ENCODE peak calls at places on chromosomes 12 and 14, in five cellular contexts. One of them, this sample, is unnamed.

GRCh38 chr14:103496776-103497175 is 25.9 kb downstream of the CKB start:
- DNase-seq in SK-N-SH: no peak
- DNase-seq in A549: no peak
- DNase-seq in GM12878: no peak
- DNase-seq in HCT116: no peak
- DNase-seq in this sample: no peak

GRCh38 chr12:93415723-93416464 is 25.9 kb downstream of the UBE2N start:
- DNase-seq in A549: no peak
- DNase-seq in GM12878: no peak
- DNase-seq in HCT116: no peak
- DNase-seq in SK-N-SH: no peak
- DNase-seq in this sample: no peak

GRCh38 chr12:117069126-117069788 is 30.0 kb downstream of the TESC start:
- DNase-seq in SK-N-SH: no peak
- DNase-seq in HCT116: no peak
- DNase-seq in A549: no peak
- DNase-seq in GM12878: no peak
- DNase-seq in this sample: no peak

GRCh38 chr14:32682219-32682618 is 256.5 kb upstream of the NPAS3 start:
- DNase-seq in GM12878: no peak
- DNase-seq in HCT116: no peak
- DNase-seq in SK-N-SH: no peak
- DNase-seq in A549: no peak
- DNase-seq in this sample: no peak

GRCh38 chr14:74516451-74517155 is 23.0 kb downstream of the ISCA2 start:
- DNase-seq in HCT116: no peak
- DNase-seq in A549: no peak
- DNase-seq in SK-N-SH: no peak
- DNase-seq in GM12878: no peak
- DNase-seq in this sample: no peak

GRCh38 chr12:110846615-110847566 is at the start of gene CCDC63:
- DNase-seq in GM12878: no peak
- DNase-seq in A549: peak
- DNase-seq in SK-N-SH: peak
- DNase-seq in HCT116: peak
- DNase-seq in this sample: peak

GRCh38 chr14:68791078-68791983 is 1.5 kb downstream of the ZFP36L1 start:
- DNase-seq in HCT116: no peak
- DNase-seq in A549: no peak
- DNase-seq in SK-N-SH: no peak
- DNase-seq in GM12878: no peak
- DNase-seq in this sample: no peak

GRCh38 chr14:44369401-44370123 is 137.5 kb downstream of the FSCB start:
- DNase-seq in HCT116: no peak
- DNase-seq in A549: no peak
- DNase-seq in GM12878: no peak
- DNase-seq in SK-N-SH: no peak
- DNase-seq in this sample: no peak

GRCh38 chr14:68157971-68158371 is 338.4 kb downstream of the RAD51B start:
- DNase-seq in HCT116: no peak
- DNase-seq in SK-N-SH: no peak
- DNase-seq in GM12878: no peak
- DNase-seq in A549: no peak
- DNase-seq in this sample: no peak

GRCh38 chr14:24337144-24337823 is 2.4 kb upstream of the ADCY4 start:
- DNase-seq in GM12878: no peak
- DNase-seq in SK-N-SH: no peak
- DNase-seq in HCT116: no peak
- DNase-seq in A549: no peak
- DNase-seq in this sample: no peak

GRCh38 chr12:101875112-101875961 is 2.0 kb upstream of the DRAM1 start:
- DNase-seq in SK-N-SH: no peak
- DNase-seq in GM12878: no peak
- DNase-seq in A549: no peak
- DNase-seq in HCT116: no peak
- DNase-seq in this sample: no peak

GRCh38 chr12:124898200-124898950 is 16.1 kb downstream of the UBC start:
- DNase-seq in HCT116: no peak
- DNase-seq in A549: peak
- DNase-seq in SK-N-SH: peak
- DNase-seq in GM12878: no peak
- DNase-seq in this sample: no peak

GRCh38 chr14:66824251-66824650 is 316.3 kb downstream of the GPHN start:
- DNase-seq in A549: no peak
- DNase-seq in HCT116: no peak
- DNase-seq in SK-N-SH: no peak
- DNase-seq in GM12878: no peak
- DNase-seq in this sample: no peak

GRCh38 chr14:65949711-65950516 is 536.3 kb upstream of the CCDC196 start:
- DNase-seq in HCT116: peak
- DNase-seq in A549: no peak
- DNase-seq in SK-N-SH: no peak
- DNase-seq in GM12878: no peak
- DNase-seq in this sample: no peak

GRCh38 chr12:52247622-52248540 is 14.8 kb downstream of the KRT7 start:
- DNase-seq in HCT116: no peak
- DNase-seq in A549: no peak
- DNase-seq in GM12878: no peak
- DNase-seq in SK-N-SH: no peak
- DNase-seq in this sample: no peak

GRCh38 chr14:86625637-86626036 is 1095.7 kb downstream of the FLRT2 start:
- DNase-seq in HCT116: no peak
- DNase-seq in A549: no peak
- DNase-seq in GM12878: no peak
- DNase-seq in SK-N-SH: no peak
- DNase-seq in this sample: no peak

GRCh38 chr12:64053117-64053516 is 169.0 kb downstream of the KICS2 start:
- DNase-seq in A549: no peak
- DNase-seq in HCT116: no peak
- DNase-seq in GM12878: no peak
- DNase-seq in SK-N-SH: no peak
- DNase-seq in this sample: no peak

GRCh38 chr12:50271724-50272247 is 11.5 kb downstream of the LIMA1 start:
- DNase-seq in HCT116: no peak
- DNase-seq in GM12878: no peak
- DNase-seq in SK-N-SH: no peak
- DNase-seq in A549: no peak
- DNase-seq in this sample: no peak

GRCh38 chr12:119375619-119376018 is 41.1 kb downstream of the CCDC60 start:
- DNase-seq in GM12878: peak
- DNase-seq in SK-N-SH: no peak
- DNase-seq in A549: no peak
- DNase-seq in HCT116: no peak
- DNase-seq in this sample: peak

GRCh38 chr12:131242741-131243496 is 289.2 kb downstream of the ADGRD1 start:
- DNase-seq in A549: peak
- DNase-seq in GM12878: peak
- DNase-seq in HCT116: peak
- DNase-seq in SK-N-SH: peak
- DNase-seq in this sample: peak

GRCh38 chr14:68446243-68447040 is 346.4 kb downstream of the ZFP36L1 start:
- DNase-seq in HCT116: no peak
- DNase-seq in GM12878: no peak
- DNase-seq in A549: no peak
- DNase-seq in SK-N-SH: no peak
- DNase-seq in this sample: no peak

GRCh38 chr12:91361864-91362263 is 179.2 kb upstream of the DCN start:
- DNase-seq in HCT116: peak
- DNase-seq in GM12878: no peak
- DNase-seq in SK-N-SH: no peak
- DNase-seq in A549: peak
- DNase-seq in this sample: no peak

GRCh38 chr14:92040431-92041040 is 677 bp upstream of the TRIP11 start:
- DNase-seq in SK-N-SH: peak
- DNase-seq in HCT116: peak
- DNase-seq in GM12878: peak
- DNase-seq in A549: peak
- DNase-seq in this sample: peak

GRCh38 chr12:10354071-10354470 is 35.8 kb downstream of the KLRK1 start:
- DNase-seq in A549: no peak
- DNase-seq in GM12878: no peak
- DNase-seq in SK-N-SH: no peak
- DNase-seq in HCT116: no peak
- DNase-seq in this sample: no peak

GRCh38 chr12:28340261-28340660 is 150.0 kb downstream of the CCDC91 start:
- DNase-seq in A549: no peak
- DNase-seq in SK-N-SH: no peak
- DNase-seq in HCT116: no peak
- DNase-seq in GM12878: no peak
- DNase-seq in this sample: no peak

GRCh38 chr12:31234955-31235867 is 90.7 kb downstream of the SINHCAF start:
- DNase-seq in GM12878: no peak
- DNase-seq in A549: peak
- DNase-seq in SK-N-SH: peak
- DNase-seq in HCT116: peak
- DNase-seq in this sample: no peak

GRCh38 chr14:63076476-63076875 is 31.2 kb upstream of the KCNH5 start:
- DNase-seq in GM12878: no peak
- DNase-seq in HCT116: no peak
- DNase-seq in A549: no peak
- DNase-seq in SK-N-SH: no peak
- DNase-seq in this sample: no peak

GRCh38 chr14:105476937-105477658 is 2.5 kb downstream of the CRIP2 start:
- DNase-seq in SK-N-SH: peak
- DNase-seq in GM12878: no peak
- DNase-seq in HCT116: no peak
- DNase-seq in A549: no peak
- DNase-seq in this sample: no peak

GRCh38 chr14:36513451-36514277 is 6.4 kb downstream of the NKX2-1 start:
- DNase-seq in SK-N-SH: peak
- DNase-seq in A549: no peak
- DNase-seq in GM12878: no peak
- DNase-seq in HCT116: no peak
- DNase-seq in this sample: no peak

GRCh38 chr12:82383930-82384513 is 25.7 kb downstream of the METTL25 start:
- DNase-seq in SK-N-SH: no peak
- DNase-seq in HCT116: no peak
- DNase-seq in GM12878: no peak
- DNase-seq in A549: no peak
- DNase-seq in this sample: no peak

GRCh38 chr14:61528591-61529021 is 166.7 kb upstream of the HIF1A start:
- DNase-seq in A549: no peak
- DNase-seq in GM12878: no peak
- DNase-seq in HCT116: no peak
- DNase-seq in SK-N-SH: no peak
- DNase-seq in this sample: no peak

GRCh38 chr14:55191101-55191880 is at the start of gene DLGAP5:
- DNase-seq in SK-N-SH: peak
- DNase-seq in HCT116: peak
- DNase-seq in GM12878: peak
- DNase-seq in A549: peak
- DNase-seq in this sample: peak

GRCh38 chr12:123126294-123127144 is 24.4 kb downstream of the PITPNM2 start:
- DNase-seq in A549: peak
- DNase-seq in HCT116: peak
- DNase-seq in GM12878: no peak
- DNase-seq in SK-N-SH: no peak
- DNase-seq in this sample: no peak
- TF ChIP-seq REST in A549: no peak
- TF ChIP-seq REST in HCT116: no peak
- TF ChIP-seq REST in GM12878: no peak
- TF ChIP-seq REST in SK-N-SH: peak
- TF ChIP-seq REST in this sample: no peak

DNA sequence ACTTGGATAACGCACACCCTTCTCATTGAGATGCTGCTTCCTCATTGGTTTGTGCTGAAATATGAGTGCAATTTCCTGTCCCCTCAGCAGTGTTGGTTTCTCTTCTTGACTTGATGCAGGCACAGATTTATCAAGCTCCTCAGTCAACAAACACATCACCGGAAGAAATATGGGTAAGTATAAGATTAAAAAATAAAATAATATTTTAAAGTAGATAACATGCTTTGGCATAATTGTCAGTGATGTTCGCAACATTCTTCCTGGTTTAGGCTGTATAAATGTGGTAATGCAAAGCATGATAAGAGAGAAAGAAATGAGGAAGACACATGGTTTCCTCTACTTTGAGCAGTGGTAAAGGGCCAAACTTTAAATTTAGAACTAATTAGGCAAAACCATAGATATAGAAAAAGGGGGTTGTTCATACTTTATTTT is at the start of gene GPR65:
- DNase-seq in GM12878: peak
- DNase-seq in A549: no peak
- DNase-seq in SK-N-SH: no peak
- DNase-seq in HCT116: no peak
- DNase-seq in this sample: peak
- TF ChIP-seq REST in GM12878: no peak
- TF ChIP-seq REST in A549: no peak
- TF ChIP-seq REST in SK-N-SH: no peak
- TF ChIP-seq REST in HCT116: no peak
- TF ChIP-seq REST in this sample: no peak

GRCh38 chr14:49212721-49213120 is 373.5 kb downstream of the RPS29 start:
- DNase-seq in HCT116: no peak
- DNase-seq in GM12878: no peak
- DNase-seq in SK-N-SH: no peak
- DNase-seq in A549: no peak
- DNase-seq in this sample: no peak
- TF ChIP-seq REST in HCT116: no peak
- TF ChIP-seq REST in GM12878: no peak
- TF ChIP-seq REST in SK-N-SH: no peak
- TF ChIP-seq REST in A549: no peak
- TF ChIP-seq REST in this sample: no peak

GRCh38 chr14:30445394-30445793 is 113.6 kb upstream of the G2E3 start:
- DNase-seq in HCT116: no peak
- DNase-seq in SK-N-SH: no peak
- DNase-seq in GM12878: no peak
- DNase-seq in A549: no peak
- DNase-seq in this sample: no peak

GRCh38 chr14:30440986-30441385 is 118.0 kb upstream of the G2E3 start:
- DNase-seq in GM12878: no peak
- DNase-seq in A549: no peak
- DNase-seq in HCT116: no peak
- DNase-seq in SK-N-SH: no peak
- DNase-seq in this sample: no peak

GRCh38 chr14:30445852-30446251 is 113.1 kb upstream of the G2E3 start:
- DNase-seq in HCT116: no peak
- DNase-seq in SK-N-SH: no peak
- DNase-seq in GM12878: no peak
- DNase-seq in A549: no peak
- DNase-seq in this sample: no peak

GRCh38 chr14:30444451-30444850 is 114.5 kb upstream of the G2E3 start:
- DNase-seq in A549: no peak
- DNase-seq in GM12878: no peak
- DNase-seq in HCT116: no peak
- DNase-seq in SK-N-SH: no peak
- DNase-seq in this sample: no peak

GRCh38 chr14:30443368-30444007 is 115.5 kb upstream of the G2E3 start:
- DNase-seq in SK-N-SH: peak
- DNase-seq in A549: peak
- DNase-seq in HCT116: peak
- DNase-seq in GM12878: no peak
- DNase-seq in this sample: no peak
- TF ChIP-seq REST in SK-N-SH: no peak
- TF ChIP-seq REST in A549: no peak
- TF ChIP-seq REST in HCT116: no peak
- TF ChIP-seq REST in GM12878: no peak
- TF ChIP-seq REST in this sample: no peak

GRCh38 chr12:74021937-74022336 is 515.7 kb upstream of the ATXN7L3B start:
- DNase-seq in GM12878: no peak
- DNase-seq in HCT116: peak
- DNase-seq in A549: peak
- DNase-seq in SK-N-SH: peak
- DNase-seq in this sample: peak
- TF ChIP-seq REST in GM12878: no peak
- TF ChIP-seq REST in HCT116: no peak
- TF ChIP-seq REST in A549: no peak
- TF ChIP-seq REST in SK-N-SH: no peak
- TF ChIP-seq REST in this sample: no peak

This sample was measured in HL-60.